ENCODE peak calls at places on chromosomes 1 and 21, in seven cellular contexts. Z is LNCaP clone FGC, D is cardiac muscle cell, G is astrocyte of the spinal cord, M is tibial artery, N is kidney epithelial cell, B is stomach. O is an unnamed sample.

GRCh38 chr1:204358605-204359004 is 1.1 kb downstream of the PLEKHA6 start:
- DNase-seq in Z (no peak), D (no peak), G (no peak), M (no peak), N (no peak), B (no peak), O (no peak)

GRCh38 chr1:225526878-225527277 is 99.0 kb upstream of the LBR start:
- DNase-seq in Z (peak), D (no peak), G (no peak), M (no peak), N (no peak), B (peak), O (no peak)

GRCh38 chr1:7223334-7224080 is 438.3 kb downstream of the CAMTA1 start:
- DNase-seq in Z (no peak), D (no peak), G (peak), M (no peak), N (peak), B (no peak), O (peak)

GRCh38 chr1:202890392-202890791 is 1.4 kb upstream of the RABIF start:
- DNase-seq in Z (no peak), D (no peak), G (no peak), M (no peak), N (no peak), B (no peak), O (no peak)

GRCh38 chr1:109181085-109181806 is 32.5 kb upstream of the SARS1 start:
- DNase-seq in Z (peak), D (no peak), G (peak), M (no peak), N (peak), B (no peak), O (peak)

GRCh38 chr1:31595836-31596736 is 19.8 kb downstream of the TINAGL1 start:
- DNase-seq in Z (no peak), D (no peak), G (no peak), M (no peak), N (no peak), B (no peak), O (no peak)

GRCh38 chr1:31315902-31316301 is 19.1 kb downstream of the ZCCHC17 start:
- DNase-seq in Z (no peak), D (no peak), G (no peak), M (no peak), N (no peak), B (no peak), O (no peak)

GRCh38 chr1:26799479-26800133 is 11.9 kb downstream of the PIGV start:
- DNase-seq in Z (peak), D (no peak), G (peak), M (peak), N (no peak), B (no peak), O (peak)

GRCh38 chr1:64759968-64760367 is 15.1 kb downstream of the RAVER2 start:
- DNase-seq in Z (no peak), D (peak), G (no peak), M (no peak), N (no peak), B (no peak), O (no peak)

GRCh38 chr1:51309291-51309690 is 21.1 kb downstream of the TTC39A start:
- DNase-seq in Z (no peak), D (no peak), G (no peak), M (no peak), N (no peak), B (no peak), O (no peak)

GRCh38 chr1:184945034-184945433 is 29.3 kb downstream of the NIBAN1 start:
- DNase-seq in Z (no peak), D (no peak), G (peak), M (no peak), N (no peak), B (no peak), O (no peak)

GRCh38 chr1:47262787-47263413 is 30.9 kb upstream of the TAL1 start:
- DNase-seq in Z (peak), D (peak), G (peak), M (no peak), N (peak), B (peak), O (peak)

GRCh38 chr1:62333431-62333830 is 14.2 kb upstream of the KANK4 start:
- DNase-seq in Z (no peak), D (no peak), G (peak), M (no peak), N (no peak), B (no peak), O (no peak)

GRCh38 chr1:41851589-41851988 is 67.1 kb downstream of the HIVEP3 start:
- DNase-seq in Z (no peak), D (no peak), G (peak), M (no peak), N (peak), B (no peak), O (peak)

GRCh38 chr21:45481566-45481965 is 60.7 kb downstream of the SLC19A1 start:
- DNase-seq in Z (no peak), D (no peak), G (no peak), M (no peak), N (no peak), B (no peak), O (no peak)

GRCh38 chr1:229156819-229157218 is 114.1 kb upstream of the RAB4A start:
- DNase-seq in Z (peak), D (peak), G (no peak), M (peak), N (no peak), B (no peak), O (no peak)

GRCh38 chr1:187892640-187893039 is 1063.9 kb downstream of the PLA2G4A start:
- DNase-seq in Z (no peak), D (no peak), G (no peak), M (no peak), N (no peak), B (no peak), O (no peak)

GRCh38 chr1:52911541-52911940 is 10.0 kb downstream of the ECHDC2 start:
- DNase-seq in Z (no peak), D (no peak), G (no peak), M (no peak), N (no peak), B (no peak), O (no peak)

GRCh38 chr1:114347431-114348209 is 163.4 kb downstream of the TRIM33 start:
- DNase-seq in Z (no peak), D (no peak), G (no peak), M (no peak), N (no peak), B (no peak), O (no peak)

GRCh38 chr1:205961405-205961804 is 18.1 kb upstream of the SLC26A9 start:
- DNase-seq in Z (no peak), D (no peak), G (no peak), M (no peak), N (no peak), B (no peak), O (no peak)

GRCh38 chr1:174161813-174162212 is 2.5 kb downstream of the RABGAP1L start:
- DNase-seq in Z (no peak), D (no peak), G (no peak), M (no peak), N (no peak), B (no peak), O (no peak)

GRCh38 chr1:59986736-59987310 is 60.2 kb upstream of the CYP2J2 start:
- DNase-seq in Z (no peak), D (no peak), G (peak), M (no peak), N (no peak), B (no peak), O (no peak)

GRCh38 chr1:63442141-63442475 is 74.7 kb downstream of the ALG6 start:
- DNase-seq in Z (no peak), D (no peak), G (no peak), M (no peak), N (no peak), B (no peak), O (peak)

GRCh38 chr1:47571161-47571560 is 133.3 kb downstream of the FOXD2 start:
- DNase-seq in Z (no peak), D (no peak), G (no peak), M (no peak), N (no peak), B (no peak), O (no peak)

GRCh38 chr1:54421101-54421504 is 14.9 kb upstream of the SSBP3 start:
- DNase-seq in Z (no peak), D (no peak), G (no peak), M (no peak), N (peak), B (no peak), O (no peak)

GRCh38 chr21:46084709-46085108 is 13.2 kb upstream of the COL6A2 start:
- DNase-seq in Z (peak), D (no peak), G (no peak), M (no peak), N (no peak), B (no peak), O (no peak)

GRCh38 chr1:101185421-101185820 is 51.4 kb upstream of the S1PR1 start:
- DNase-seq in Z (no peak), D (no peak), G (peak), M (no peak), N (no peak), B (no peak), O (no peak)

GRCh38 chr1:227428803-227429202 is 110.5 kb upstream of the CDC42BPA start:
- DNase-seq in Z (peak), D (no peak), G (peak), M (no peak), N (peak), B (peak), O (no peak)

GRCh38 chr1:236395780-236396664 is 1.9 kb downstream of the EDARADD start:
- DNase-seq in Z (no peak), D (peak), G (no peak), M (no peak), N (no peak), B (no peak), O (no peak)

GRCh38 chr21:15144026-15144425 is 79.2 kb upstream of the NRIP1 start:
- DNase-seq in Z (no peak), D (no peak), G (no peak), M (no peak), N (no peak), B (no peak), O (no peak)

GRCh38 chr1:217630711-217631591 is at the start of the genes GPATCH2 and SPATA17:
- DNase-seq in Z (peak), D (peak), G (peak), M (peak), N (peak), B (peak), O (peak)
- TF ChIP-seq CTCF in Z (no peak), D (peak), G (no peak), M (peak), N (peak), B (peak), O (peak)

GRCh38 chr1:94729287-94729686 is 90.9 kb upstream of the SLC44A3 start:
- DNase-seq in Z (no peak), D (no peak), G (peak), M (no peak), N (no peak), B (no peak), O (peak)
- H3K4me3 ChIP-seq in Z (no peak), D (no peak), G (no peak), M (no peak), N (no peak), B (no peak), O (no peak)

DNA sequence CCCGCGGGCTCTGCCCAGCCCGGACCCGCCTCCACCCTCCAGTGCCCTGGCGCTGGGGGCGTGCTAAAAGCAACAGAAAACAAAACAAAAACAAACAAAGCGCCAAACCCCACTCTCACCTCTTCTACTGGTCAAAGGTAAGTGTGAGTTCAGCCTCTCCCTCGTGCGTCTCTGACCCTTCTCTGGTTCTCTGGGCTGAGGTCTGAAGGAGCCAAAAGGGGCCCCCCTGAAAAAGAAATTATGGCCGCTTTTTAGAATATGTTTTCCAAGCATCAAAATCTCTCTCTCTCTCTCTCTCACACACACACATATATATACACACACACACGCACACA is 133.5 kb upstream of the DPYD start:
- DNase-seq in Z (no peak), D (no peak), G (no peak), M (no peak), N (no peak), B (no peak), O (no peak)
- TF ChIP-seq CTCF in Z (no peak), D (no peak), G (no peak), M (no peak), N (no peak), B (no peak), O (no peak)

GRCh38 chr1:97943354-97943753 is 22.5 kb upstream of the DPYD start:
- DNase-seq in Z (no peak), D (no peak), G (peak), M (no peak), N (no peak), B (no peak), O (peak)
- H3K4me3 ChIP-seq in Z (no peak), D (no peak), G (no peak), M (no peak), N (no peak), B (no peak), O (no peak)

DNA sequence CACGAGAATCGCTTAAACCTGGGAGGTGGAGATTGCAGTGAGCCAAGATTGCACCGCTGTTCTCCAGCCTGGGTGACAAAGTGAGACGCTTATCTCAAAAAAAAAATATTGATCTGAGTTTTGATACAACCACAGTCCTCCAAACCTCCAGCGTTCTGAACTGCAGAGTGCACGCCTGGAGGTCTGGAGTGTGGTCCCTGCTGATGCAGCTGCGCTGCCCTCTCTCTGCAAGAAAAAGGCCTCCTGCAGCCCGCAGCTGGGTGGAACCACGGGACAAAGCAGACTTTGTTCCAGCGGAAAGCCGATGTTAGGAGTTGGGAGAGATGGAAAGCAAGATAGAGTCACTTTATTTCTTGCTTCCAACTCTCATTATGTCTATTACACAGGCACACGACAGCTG is 144.9 kb upstream of the SOD1 start:
- DNase-seq in Z (no peak), D (peak), G (peak), M (no peak), N (no peak), B (no peak), O (no peak)
- TF ChIP-seq CTCF in Z (no peak), D (peak), G (peak), M (no peak), N (peak), B (no peak), O (peak)

O was measured in astrocyte of the cerebellum.